ENCODE peak calls at places on chromosomes 3 and 15, in six cellular contexts. C is fibroblast of lung, F is body of pancreas, A is astrocyte of the spinal cord, H is MM.1S, T is hepatocyte. B is an unnamed sample.

GRCh38 chr3:100992086-100993033 is 861 bp downstream of the ABI3BP start:
- DNase-seq in C (peak), F (peak), A (peak), H (no peak), T (peak), B (no peak)

GRCh38 chr3:64399205-64399800 is 174.0 kb upstream of the PRICKLE2 start:
- DNase-seq in C (peak), F (peak), A (peak), H (peak), T (peak), B (no peak)

GRCh38 chr15:62607643-62608042 is 434.9 kb upstream of the TPM1 start:
- DNase-seq in C (peak), F (no peak), A (peak), H (no peak), T (no peak), B (no peak)

GRCh38 chr3:194521514-194522260 is 34.9 kb upstream of the ATP13A3 start:
- DNase-seq in C (peak), F (no peak), A (peak), H (no peak), T (no peak), B (no peak)

GRCh38 chr15:33045066-33045810 is 149.3 kb downstream of the FMN1 start:
- DNase-seq in C (peak), F (peak), A (no peak), H (no peak), T (no peak), B (no peak)

GRCh38 chr3:60536420-60536819 is 714.8 kb downstream of the FHIT start:
- DNase-seq in C (no peak), F (no peak), A (no peak), H (no peak), T (no peak), B (no peak)

GRCh38 chr3:179107617-179108016 is 36.0 kb upstream of the ZMAT3 start:
- DNase-seq in C (no peak), F (no peak), A (no peak), H (no peak), T (no peak), B (no peak)

GRCh38 chr15:89783111-89783860 is 7.2 kb downstream of the MESP2 start:
- DNase-seq in C (peak), F (peak), A (peak), H (no peak), T (peak), B (no peak)

GRCh38 chr3:106333911-106334618 is 465.3 kb upstream of the CBLB start:
- DNase-seq in C (peak), F (no peak), A (peak), H (no peak), T (no peak), B (no peak)

GRCh38 chr15:48016865-48017264 is 103.9 kb upstream of the SLC24A5 start:
- DNase-seq in C (no peak), F (no peak), A (no peak), H (no peak), T (no peak), B (no peak)

GRCh38 chr3:40120816-40121215 is 188.7 kb upstream of the EIF1B start:
- DNase-seq in C (no peak), F (no peak), A (peak), H (no peak), T (peak), B (no peak)

GRCh38 chr15:93362821-93363220 is 273.8 kb upstream of the RGMA start:
- DNase-seq in C (no peak), F (no peak), A (no peak), H (no peak), T (peak), B (no peak)

GRCh38 chr15:70260580-70260979 is 162.9 kb upstream of the TLE3 start:
- DNase-seq in C (no peak), F (no peak), A (no peak), H (no peak), T (no peak), B (no peak)

GRCh38 chr15:70259030-70259424 is 161.3 kb upstream of the TLE3 start:
- DNase-seq in C (peak), F (peak), A (peak), H (no peak), T (peak), B (no peak)

GRCh38 chr15:70260096-70260495 is 162.4 kb upstream of the TLE3 start:
- DNase-seq in C (no peak), F (no peak), A (no peak), H (peak), T (no peak), B (no peak)

GRCh38 chr15:70258369-70259029 is 160.8 kb upstream of the TLE3 start:
- DNase-seq in C (no peak), F (no peak), A (no peak), H (no peak), T (no peak), B (peak)

GRCh38 chr15:70259640-70260066 is 161.9 kb upstream of the TLE3 start:
- DNase-seq in C (no peak), F (no peak), A (no peak), H (no peak), T (no peak), B (no peak)
- TF ChIP-seq CTCF in C (no peak), F (no peak), A (no peak), H (no peak), T (no peak), B (peak)

GRCh38 chr3:184275961-184276910 is at the start of gene ECE2:
- DNase-seq in C (no peak), F (peak), A (no peak), H (no peak), T (no peak), B (no peak)
- H3K4me3 ChIP-seq in C (no peak), F (no peak), A (no peak), H (no peak), T (no peak), B (no peak)

DNA sequence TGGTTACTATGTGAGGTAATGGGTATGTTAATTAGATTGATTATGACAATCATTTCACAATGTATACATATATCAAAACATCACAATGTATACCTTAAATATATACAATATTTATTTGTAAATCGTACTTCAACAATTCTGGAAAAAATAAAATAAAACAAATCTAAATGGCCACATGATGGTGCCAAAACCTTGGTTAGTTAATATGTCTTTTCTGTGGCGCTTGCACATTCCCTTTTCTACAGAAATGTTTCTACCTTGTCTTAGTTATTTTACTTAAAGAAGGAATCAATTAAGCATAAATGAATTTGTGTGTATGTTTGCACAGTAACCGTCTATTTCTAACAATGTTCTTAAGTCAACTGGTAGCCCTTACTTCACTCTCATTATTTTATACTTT is 53.4 kb downstream of the OXSM start:
- DNase-seq in C (peak), F (no peak), A (no peak), H (no peak), T (no peak), B (no peak)
- TF ChIP-seq CTCF in C (no peak), F (no peak), A (no peak), H (no peak), T (peak), B (no peak)

GRCh38 chr3:55688154-55688553 is 201.0 kb upstream of the WNT5A start:
- DNase-seq in C (no peak), F (no peak), A (no peak), H (peak), T (no peak), B (no peak)

GRCh38 chr3:55692958-55693558 is 206.0 kb upstream of the WNT5A start:
- DNase-seq in C (peak), F (no peak), A (peak), H (no peak), T (no peak), B (no peak)

GRCh38 chr3:55690161-55690560 is 203.1 kb upstream of the WNT5A start:
- DNase-seq in C (no peak), F (no peak), A (no peak), H (no peak), T (no peak), B (no peak)

GRCh38 chr3:55692295-55692957 is 205.3 kb upstream of the WNT5A start:
- DNase-seq in C (no peak), F (no peak), A (no peak), H (no peak), T (no peak), B (no peak)

DNA sequence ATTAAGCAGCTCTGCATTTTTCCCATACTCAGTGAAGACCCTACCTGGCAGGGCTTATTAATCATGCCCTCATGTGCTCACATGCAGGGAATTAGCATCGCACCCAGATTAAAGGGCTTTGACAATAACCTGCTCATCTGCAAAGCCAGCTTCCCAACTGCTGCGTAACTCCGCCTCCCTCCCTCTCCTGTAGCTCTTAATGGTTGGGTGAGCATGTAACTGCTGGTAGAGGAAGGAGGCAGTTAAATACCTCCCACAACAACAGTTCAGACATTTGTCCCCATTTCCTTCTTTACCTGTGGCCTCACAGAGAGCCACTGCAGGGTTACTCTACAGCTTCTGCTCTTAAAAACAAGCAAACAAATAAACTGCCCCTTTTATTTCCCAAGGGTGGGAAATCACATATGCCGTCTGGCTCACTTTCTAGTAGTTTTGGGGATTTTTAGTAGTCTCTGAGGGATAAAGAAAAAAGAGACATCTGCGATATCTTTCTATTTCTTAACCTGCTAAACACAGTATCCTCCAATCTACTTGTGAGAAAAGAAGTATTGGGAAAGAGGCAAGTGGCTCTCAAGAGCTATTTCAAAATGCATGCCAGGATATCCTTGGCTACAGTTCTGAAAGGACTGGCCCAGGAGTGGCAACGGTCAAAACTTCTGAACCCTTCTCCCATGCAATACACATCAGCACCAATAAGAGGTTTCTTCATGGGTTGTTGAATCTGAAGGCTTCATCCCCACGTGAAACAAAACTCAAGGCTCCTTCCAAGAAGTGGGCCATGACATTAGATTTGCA is 203.8 kb upstream of the WNT5A start:
- DNase-seq in C (no peak), F (no peak), A (no peak), H (no peak), T (no peak), B (peak)
- H3K4me3 ChIP-seq in C (no peak), F (no peak), A (no peak), H (no peak), T (no peak), B (no peak)

GRCh38 chr3:126370055-126370454 is 12.8 kb upstream of the KLF15 start:
- DNase-seq in C (no peak), F (no peak), A (no peak), H (no peak), T (no peak), B (no peak)

GRCh38 chr3:126371096-126371705 is 14.0 kb upstream of the KLF15 start:
- DNase-seq in C (no peak), F (no peak), A (no peak), H (no peak), T (no peak), B (no peak)

GRCh38 chr3:126367316-126367805 is 10.2 kb upstream of the KLF15 start:
- DNase-seq in C (no peak), F (peak), A (no peak), H (no peak), T (peak), B (no peak)

GRCh38 chr3:126370606-126371005 is 13.4 kb upstream of the KLF15 start:
- DNase-seq in C (no peak), F (no peak), A (no peak), H (no peak), T (no peak), B (no peak)

DNA sequence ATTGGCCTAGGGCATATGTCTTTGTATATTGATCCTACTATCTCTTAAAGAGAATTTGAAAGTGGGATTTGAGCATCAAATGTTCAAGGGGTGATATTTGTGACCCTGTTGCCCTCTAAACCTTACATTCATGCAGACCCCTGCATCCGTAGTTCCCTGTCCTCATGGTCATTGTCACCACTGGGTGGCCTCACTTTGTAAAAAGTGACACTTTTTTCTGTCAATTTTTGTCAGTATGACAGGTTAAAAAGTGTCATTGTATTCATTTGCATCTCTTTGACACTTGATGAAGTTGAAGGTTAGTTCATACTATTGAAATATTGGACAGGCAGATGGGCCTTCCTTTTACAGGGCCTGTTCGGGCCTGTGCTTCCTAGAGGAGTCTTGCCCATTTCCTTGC is 12.3 kb upstream of the KLF15 start:
- DNase-seq in C (no peak), F (no peak), A (no peak), H (no peak), T (no peak), B (no peak)
- TF ChIP-seq CTCF in C (no peak), F (no peak), A (no peak), H (no peak), T (no peak), B (no peak)

GRCh38 chr15:77496710-77497107 is 76.0 kb downstream of the HMG20A start:
- DNase-seq in C (peak), F (peak), A (peak), H (peak), T (peak), B (peak)
- H3K4me3 ChIP-seq in C (no peak), F (no peak), A (no peak), H (no peak), T (no peak), B (no peak)